ENCODE peak calls at places on chromosomes 3 and 15, in six cellular contexts. H is aorta, P is PC-3, T is neuronal stem cell, I is endodermal cell, M is ovary. X is an unnamed sample. For H3K27me3, the result is how much of the 10 kb centered on the place peaks cover.

GRCh38 chr15:62495670-62496328 is 330.7 kb upstream of the C2CD4B start:
- DNase-seq in P (no peak), M (peak), I (no peak), T (no peak), H (no peak), X (peak)

GRCh38 chr3:57805674-57806073 is 49.6 kb downstream of the SLMAP start:
- DNase-seq in H (no peak), M (no peak), I (peak), P (peak), T (no peak), X (no peak)

GRCh38 chr15:82768414-82769081 is 37.3 kb downstream of the FSD2 start:
- DNase-seq in P (peak), T (no peak), H (no peak), M (no peak), I (no peak), X (no peak)

GRCh38 chr15:32733276-32733675 is 15.5 kb downstream of the GREM1 start:
- DNase-seq in T (no peak), P (no peak), H (no peak), M (no peak), I (no peak), X (no peak)

GRCh38 chr3:56962200-56962599 is 98.3 kb upstream of the SPATA12 start:
- DNase-seq in P (no peak), H (no peak), T (no peak), M (no peak), I (peak), X (no peak)

GRCh38 chr3:39515681-39516441 is 48.4 kb downstream of the MOBP start:
- DNase-seq in P (no peak), M (no peak), I (peak), H (no peak), T (no peak), X (no peak)

GRCh38 chr3:195583831-195584542 is at the start of gene APOD:
- DNase-seq in T (no peak), H (no peak), I (no peak), P (peak), M (peak), X (no peak)

GRCh38 chr3:48034000-48034516 is 17.8 kb upstream of the MAP4 start:
- DNase-seq in T (no peak), P (peak), I (no peak), H (no peak), M (no peak), X (no peak)

GRCh38 chr3:177478170-177478859 is 281.0 kb upstream of the TBL1XR1 start:
- DNase-seq in H (no peak), I (no peak), M (no peak), P (peak), T (no peak), X (no peak)

GRCh38 chr3:16179771-16180736 is 5.6 kb downstream of the GALNT15 start:
- DNase-seq in I (no peak), T (no peak), H (no peak), P (peak), M (no peak), X (peak)

GRCh38 chr15:85831415-85832113 is 36.8 kb upstream of the KLHL25 start:
- DNase-seq in T (peak), M (peak), P (peak), I (peak), H (peak), X (no peak)

GRCh38 chr3:128493221-128494151 is 485 bp upstream of the GATA2 start:
- DNase-seq in P (no peak), M (peak), H (no peak), I (peak), T (no peak), X (no peak)

GRCh38 chr15:70867911-70868467 is 14.0 kb upstream of the LARP6 start:
- DNase-seq in H (no peak), M (peak), I (no peak), P (no peak), T (no peak), X (no peak)

GRCh38 chr3:196988241-196989029 is 19.8 kb upstream of the PIGZ start:
- DNase-seq in I (peak), T (no peak), H (peak), M (peak), P (no peak), X (no peak)

GRCh38 chr3:71641669-71642068 is 58.1 kb upstream of the FOXP1 start:
- DNase-seq in I (no peak), P (peak), M (no peak), T (no peak), H (no peak), X (no peak)

GRCh38 chr3:62445267-62445666 is 71.9 kb upstream of the FEZF2 start:
- DNase-seq in T (no peak), M (no peak), H (no peak), P (no peak), I (no peak), X (no peak)

GRCh38 chr15:65132841-65133549 is 613 bp downstream of the PDCD7 start:
- DNase-seq in P (peak), H (peak), I (peak), T (peak), M (peak), X (no peak)

GRCh38 chr15:79071901-79072300 is 18.7 kb downstream of the RASGRF1 start:
- DNase-seq in M (peak), H (peak), I (no peak), P (no peak), T (no peak), X (no peak)

DNA sequence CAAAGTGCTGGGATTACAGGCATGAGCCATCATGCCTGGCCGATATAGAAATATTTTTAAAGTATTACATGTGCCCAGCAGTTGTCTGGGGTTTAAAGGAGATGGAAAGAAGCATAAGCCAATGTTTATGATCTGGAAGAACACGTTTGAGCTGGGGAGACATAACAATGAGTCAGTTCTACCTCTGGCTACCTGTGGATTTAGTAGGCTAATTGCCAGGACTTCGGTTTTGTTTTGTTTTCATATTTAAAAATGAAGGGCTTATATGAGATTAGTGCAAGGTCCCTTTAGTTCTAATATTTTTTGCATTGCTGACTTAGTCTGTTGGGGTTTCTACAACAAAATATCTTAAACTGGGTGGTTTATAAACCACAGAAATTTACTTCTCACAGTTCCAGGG is 22.9 kb upstream of the TNFSF10 start:
- DNase-seq in T (no peak), H (no peak), I (no peak), M (no peak), P (peak), X (no peak)
- H3K27ac ChIP-seq in T (no peak), H (no peak), I (no peak), M (no peak), P (no peak), X (no peak)

DNA sequence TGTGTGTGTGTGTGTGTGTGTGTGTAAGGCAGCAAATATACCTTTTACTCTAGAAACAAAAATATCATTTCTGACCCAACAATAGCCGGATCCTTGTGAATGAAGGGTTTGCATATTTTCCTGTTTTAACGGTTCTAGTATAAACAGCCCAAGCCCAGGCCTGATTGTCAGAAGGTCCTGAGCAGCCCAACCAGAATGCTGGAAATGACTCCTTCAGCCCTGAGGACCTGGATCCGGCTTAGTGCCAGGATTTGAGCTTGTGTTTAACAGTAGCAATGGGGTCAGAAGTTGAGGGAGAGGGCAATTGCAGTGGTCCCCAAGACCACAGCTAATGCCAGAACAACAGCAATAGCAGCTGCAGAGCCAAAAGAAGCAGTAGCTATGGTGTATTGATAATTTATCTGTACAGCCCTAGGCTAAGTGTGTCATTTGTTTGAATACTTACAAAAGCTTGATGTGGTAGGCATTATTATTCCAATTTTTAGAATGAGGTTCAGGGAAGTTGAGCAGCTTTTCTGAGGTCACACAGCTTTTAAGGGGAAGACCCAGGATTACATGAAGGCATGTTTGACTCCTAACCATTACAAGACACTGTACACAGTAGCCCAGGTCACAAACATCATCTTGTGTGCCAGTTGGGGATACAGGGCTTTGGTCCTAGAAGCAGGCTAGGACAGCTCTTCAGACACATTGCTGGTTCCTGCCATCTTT is 12.8 kb downstream of the FOXL2 start:
- DNase-seq in H (no peak), T (no peak), M (no peak), I (no peak), P (no peak), X (no peak)
- H3K27me3 ChIP-seq in H (under half), T (half or more), M (under half), I (half or more), P (under half), X (under half)

GRCh38 chr3:102069211-102069662 is 219.9 kb downstream of the NFKBIZ start:
- DNase-seq in H (no peak), I (no peak), M (no peak), T (no peak), P (peak), X (no peak)
- H3K27ac ChIP-seq in H (no peak), I (no peak), M (no peak), T (no peak), P (peak), X (no peak)

GRCh38 chr3:36756272-36756671 is 8.1 kb downstream of the DCLK3 start:
- DNase-seq in M (no peak), I (no peak), P (no peak), T (no peak), H (no peak), X (no peak)
- H3K27me3 ChIP-seq in M (under half), I (under half), P (under half), T (under half), H (under half), X (under half)

DNA sequence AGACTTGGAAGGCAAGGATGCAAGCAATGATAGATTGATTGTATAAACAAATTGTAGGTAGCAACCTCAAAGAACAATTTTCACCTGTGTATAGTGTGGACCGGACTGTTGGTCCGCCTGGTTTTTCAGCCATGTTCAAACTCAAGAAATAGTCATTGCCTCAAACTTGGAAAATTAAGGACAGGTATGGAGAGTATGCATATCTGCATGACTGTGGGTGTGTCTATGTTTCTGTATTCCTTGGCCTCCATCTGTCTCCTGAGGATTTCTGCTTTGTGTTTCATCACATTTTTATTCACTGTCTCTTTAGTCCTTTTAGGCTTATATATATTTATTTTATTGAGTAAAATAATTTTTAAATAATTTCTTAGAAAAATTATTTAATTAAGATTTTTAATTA is 53.9 kb upstream of the RASA2 start:
- DNase-seq in I (peak), P (no peak), T (no peak), M (no peak), H (no peak), X (no peak)
- H3K27ac ChIP-seq in I (no peak), P (no peak), T (no peak), M (no peak), H (peak), X (peak)

GRCh38 chr3:142782616-142783015 is 58.8 kb downstream of the TRPC1 start:
- DNase-seq in M (no peak), P (no peak), T (no peak), H (no peak), I (no peak), X (no peak)

GRCh38 chr3:142778541-142778940 is 54.7 kb downstream of the TRPC1 start:
- DNase-seq in M (no peak), I (no peak), H (no peak), P (no peak), T (no peak), X (no peak)

GRCh38 chr3:142779591-142779990 is 55.8 kb downstream of the TRPC1 start:
- DNase-seq in P (peak), I (no peak), H (no peak), M (no peak), T (no peak), X (no peak)

DNA sequence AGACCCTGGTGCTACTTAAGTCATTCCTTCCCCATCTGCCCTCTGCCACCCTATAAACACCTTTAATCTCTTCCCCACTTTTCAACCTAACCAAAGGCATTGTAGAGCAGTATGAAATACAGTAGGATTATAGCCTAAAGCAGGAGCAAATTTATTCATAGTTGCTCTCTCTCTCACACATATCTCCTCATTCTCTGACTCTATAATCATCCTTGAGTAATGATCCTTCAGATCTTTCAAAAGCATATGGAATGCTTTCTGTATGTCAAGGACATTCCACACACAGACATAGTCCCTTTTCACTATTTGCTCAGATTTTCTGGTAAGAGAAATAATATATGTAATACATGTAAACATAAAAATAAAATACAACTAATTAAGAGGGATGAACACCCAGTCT is 54.1 kb downstream of the TRPC1 start:
- DNase-seq in M (no peak), H (no peak), I (peak), T (no peak), P (no peak), X (no peak)
- H3K27me3 ChIP-seq in M (under half), H (under half), I (under half), T (under half), P (under half), X (under half)

GRCh38 chr3:69082805-69083204 is 1.9 kb upstream of the ARL6IP5 start:
- DNase-seq in T (no peak), H (no peak), M (no peak), P (no peak), I (no peak), X (no peak)

GRCh38 chr3:69084668-69085542 is at the start of gene ARL6IP5:
- DNase-seq in P (peak), H (peak), I (peak), M (peak), T (peak), X (peak)

GRCh38 chr3:69085543-69086132 is 901 bp downstream of the ARL6IP5 start:
- DNase-seq in T (no peak), M (no peak), P (no peak), I (peak), H (peak), X (no peak)

GRCh38 chr3:69086133-69086722 is 1.5 kb downstream of the ARL6IP5 start:
- DNase-seq in P (peak), M (peak), H (peak), I (peak), T (no peak), X (no peak)

DNA sequence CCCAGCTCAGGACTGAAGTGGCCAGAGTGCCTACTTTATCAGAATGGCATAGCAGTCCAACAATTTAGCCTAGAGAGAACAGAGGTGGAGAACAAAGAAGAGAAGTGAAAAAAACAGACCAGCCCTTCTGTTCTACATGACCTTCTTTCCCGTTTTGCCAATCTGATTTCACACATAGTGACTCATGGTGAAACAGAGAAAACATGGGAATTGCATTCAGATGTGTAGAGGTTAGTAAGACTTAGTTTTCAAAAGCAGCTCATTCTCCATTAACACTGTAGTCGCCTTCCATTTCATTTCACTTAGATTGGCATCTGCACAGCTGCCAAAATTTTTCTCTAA is 440 bp upstream of the ARL6IP5 start:
- DNase-seq in H (no peak), T (no peak), I (no peak), P (peak), M (no peak), X (no peak)
- H3K27ac ChIP-seq in H (peak), T (no peak), I (no peak), P (peak), M (no peak), X (peak)

GRCh38 chr15:67828379-67828968 is 3.2 kb downstream of the SKOR1 start:
- DNase-seq in H (peak), T (no peak), M (no peak), I (peak), P (no peak), X (no peak)

GRCh38 chr15:67831363-67831762 is 6.1 kb downstream of the SKOR1 start:
- DNase-seq in T (no peak), M (no peak), H (no peak), I (no peak), P (no peak), X (no peak)

GRCh38 chr15:67827561-67828378 is 2.5 kb downstream of the SKOR1 start:
- DNase-seq in I (peak), T (no peak), P (no peak), H (peak), M (no peak), X (no peak)

GRCh38 chr15:67828969-67829646 is 3.8 kb downstream of the SKOR1 start:
- DNase-seq in M (no peak), H (peak), P (no peak), I (peak), T (no peak), X (no peak)

GRCh38 chr15:67829647-67830504 is 4.6 kb downstream of the SKOR1 start:
- DNase-seq in H (peak), M (no peak), T (no peak), P (no peak), I (peak), X (no peak)
- H3K27me3 ChIP-seq in H (under half), M (under half), T (half or more), P (under half), I (half or more), X (half or more)